ENCODE peak calls at places on chromosomes 1 and 21, in four cellular contexts. One of them, this sample, is unnamed.
A peak's percentile ranks its signal among the peaks of the same experiment; 100 is the strongest.

GRCh38 chr1:8510041-8510823 is 192.3 kb downstream of the SLC45A1 start:
- DNase-seq in psoas muscle: no peak
- DNase-seq in cardiac muscle cell: no peak
- DNase-seq in NCI-H460: no peak
- DNase-seq in this sample: no peak

GRCh38 chr1:53656916-53657170 is 82.1 kb downstream of the GLIS1 start:
- DNase-seq in psoas muscle: no peak
- DNase-seq in cardiac muscle cell: no peak
- DNase-seq in NCI-H460: no peak
- DNase-seq in this sample: no peak

GRCh38 chr1:23897083-23897482 is 16.1 kb downstream of the CNR2 start:
- DNase-seq in psoas muscle: no peak
- DNase-seq in cardiac muscle cell: no peak
- DNase-seq in NCI-H460: no peak
- DNase-seq in this sample: no peak

GRCh38 chr21:45363921-45364463 is 41.0 kb upstream of the COL18A1 start:
- DNase-seq in psoas muscle: peak; percentile 87
- DNase-seq in cardiac muscle cell: no peak
- DNase-seq in NCI-H460: peak; percentile 63
- DNase-seq in this sample: peak; percentile 89

GRCh38 chr1:3651011-3651938 is 1.0 kb upstream of the TP73 start:
- DNase-seq in psoas muscle: no peak
- DNase-seq in cardiac muscle cell: no peak
- DNase-seq in NCI-H460: no peak
- DNase-seq in this sample: peak; percentile 37

GRCh38 chr1:22816803-22817202 is 106.2 kb downstream of the EPHB2 start:
- DNase-seq in psoas muscle: peak; percentile 28
- DNase-seq in cardiac muscle cell: no peak
- DNase-seq in NCI-H460: no peak
- DNase-seq in this sample: no peak

GRCh38 chr1:22291057-22291456 is 148.2 kb upstream of the WNT4 start:
- DNase-seq in psoas muscle: no peak
- DNase-seq in cardiac muscle cell: no peak
- DNase-seq in NCI-H460: no peak
- DNase-seq in this sample: no peak

GRCh38 chr1:185720633-185721272 is 13.4 kb upstream of the HMCN1 start:
- DNase-seq in psoas muscle: no peak
- DNase-seq in cardiac muscle cell: peak; percentile 46
- DNase-seq in NCI-H460: peak; percentile 48
- DNase-seq in this sample: no peak

GRCh38 chr1:244241438-244241837 is 190.4 kb downstream of the ZBTB18 start:
- DNase-seq in psoas muscle: no peak
- DNase-seq in cardiac muscle cell: no peak
- DNase-seq in NCI-H460: no peak
- DNase-seq in this sample: no peak

GRCh38 chr1:1915911-1916835 is 1.1 kb downstream of the CALML6 start:
- DNase-seq in psoas muscle: peak; percentile 56
- DNase-seq in cardiac muscle cell: no peak
- DNase-seq in NCI-H460: no peak
- DNase-seq in this sample: no peak

GRCh38 chr1:158035976-158036583 is 42.6 kb downstream of the KIRREL1 start:
- DNase-seq in psoas muscle: no peak
- DNase-seq in cardiac muscle cell: peak; percentile 64
- DNase-seq in NCI-H460: peak; percentile 60
- DNase-seq in this sample: no peak

GRCh38 chr1:117341123-117341522 is 26.1 kb upstream of the MAN1A2 start:
- DNase-seq in psoas muscle: no peak
- DNase-seq in cardiac muscle cell: no peak
- DNase-seq in NCI-H460: no peak
- DNase-seq in this sample: no peak

GRCh38 chr1:232968965-232969364 is 18.6 kb downstream of the NTPCR start:
- DNase-seq in psoas muscle: peak; percentile 89
- DNase-seq in cardiac muscle cell: no peak
- DNase-seq in NCI-H460: no peak
- DNase-seq in this sample: peak; percentile 75

GRCh38 chr1:81948495-81948894 is 147.8 kb downstream of the ADGRL2 start:
- DNase-seq in psoas muscle: no peak
- DNase-seq in cardiac muscle cell: no peak
- DNase-seq in NCI-H460: no peak
- DNase-seq in this sample: no peak

GRCh38 chr21:32347887-32348450 is 44.8 kb downstream of the URB1 start:
- DNase-seq in psoas muscle: no peak
- DNase-seq in cardiac muscle cell: no peak
- DNase-seq in NCI-H460: no peak
- DNase-seq in this sample: no peak

GRCh38 chr1:63152572-63152971 is 169.8 kb upstream of the FOXD3 start:
- DNase-seq in psoas muscle: no peak
- DNase-seq in cardiac muscle cell: no peak
- DNase-seq in NCI-H460: no peak
- DNase-seq in this sample: no peak

GRCh38 chr1:20440785-20441200 is 45.2 kb downstream of the CAMK2N1 start:
- DNase-seq in psoas muscle: no peak
- DNase-seq in cardiac muscle cell: peak; percentile 18
- DNase-seq in NCI-H460: peak; percentile 21
- DNase-seq in this sample: peak; percentile 45

GRCh38 chr1:231327617-231328016 is 10.0 kb downstream of the EXOC8 start:
- DNase-seq in psoas muscle: no peak
- DNase-seq in cardiac muscle cell: no peak
- DNase-seq in NCI-H460: no peak
- DNase-seq in this sample: no peak

GRCh38 chr21:45631540-45631939 is 12.0 kb upstream of the PCBP3 start:
- DNase-seq in psoas muscle: no peak
- DNase-seq in cardiac muscle cell: no peak
- DNase-seq in NCI-H460: no peak
- DNase-seq in this sample: no peak

GRCh38 chr1:24911651-24912144 is 18.4 kb downstream of the RUNX3 start:
- DNase-seq in psoas muscle: peak; percentile 21
- DNase-seq in cardiac muscle cell: no peak
- DNase-seq in NCI-H460: no peak
- DNase-seq in this sample: no peak

GRCh38 chr1:166975361-166976129 is at the start of gene ILDR2:
- DNase-seq in psoas muscle: peak; percentile 66
- DNase-seq in cardiac muscle cell: peak; percentile 73
- DNase-seq in NCI-H460: peak; percentile 15
- DNase-seq in this sample: peak; percentile 64

GRCh38 chr1:192225266-192225665 is 67.0 kb downstream of the RGS18 start:
- DNase-seq in psoas muscle: no peak
- DNase-seq in cardiac muscle cell: no peak
- DNase-seq in NCI-H460: no peak
- DNase-seq in this sample: no peak

GRCh38 chr1:186272486-186272885 is 102.6 kb downstream of the TPR start:
- DNase-seq in psoas muscle: no peak
- DNase-seq in cardiac muscle cell: no peak
- DNase-seq in NCI-H460: no peak
- DNase-seq in this sample: no peak

GRCh38 chr21:21715286-21715969 is 717.2 kb downstream of the NCAM2 start:
- DNase-seq in psoas muscle: no peak
- DNase-seq in cardiac muscle cell: no peak
- DNase-seq in NCI-H460: no peak
- DNase-seq in this sample: no peak

GRCh38 chr1:228401782-228402637 is 4.6 kb downstream of the TRIM11 start:
- DNase-seq in psoas muscle: no peak
- DNase-seq in cardiac muscle cell: no peak
- DNase-seq in NCI-H460: no peak
- DNase-seq in this sample: no peak

GRCh38 chr1:27007909-27008582 is 4.6 kb downstream of the TENT5B start:
- DNase-seq in psoas muscle: no peak
- DNase-seq in cardiac muscle cell: no peak
- DNase-seq in NCI-H460: no peak
- DNase-seq in this sample: no peak

GRCh38 chr1:21896652-21897532 is 40.2 kb downstream of the HSPG2 start:
- DNase-seq in psoas muscle: peak; percentile 93
- DNase-seq in cardiac muscle cell: peak; percentile 53
- DNase-seq in NCI-H460: no peak
- DNase-seq in this sample: peak; percentile 91

GRCh38 chr1:86409416-86410021 is 13.4 kb upstream of the ODF2L start:
- DNase-seq in psoas muscle: no peak
- DNase-seq in cardiac muscle cell: no peak
- DNase-seq in NCI-H460: no peak
- DNase-seq in this sample: no peak

GRCh38 chr1:41404308-41404755 is 43.1 kb downstream of the FOXO6 start:
- DNase-seq in psoas muscle: no peak
- DNase-seq in cardiac muscle cell: peak; percentile 56
- DNase-seq in NCI-H460: no peak
- DNase-seq in this sample: peak; percentile 66

GRCh38 chr1:111511362-111511761 is 7.9 kb upstream of the ADORA3 start:
- DNase-seq in psoas muscle: no peak
- DNase-seq in cardiac muscle cell: no peak
- DNase-seq in NCI-H460: no peak
- DNase-seq in this sample: no peak

GRCh38 chr1:227887697-227888403 is 59.9 kb downstream of the WNT9A start:
- DNase-seq in psoas muscle: peak; percentile 77
- DNase-seq in cardiac muscle cell: no peak
- DNase-seq in NCI-H460: no peak
- DNase-seq in this sample: peak; percentile 87

GRCh38 chr1:167654975-167655575 is 25.0 kb downstream of the RCSD1 start:
- DNase-seq in psoas muscle: no peak
- DNase-seq in cardiac muscle cell: no peak
- DNase-seq in NCI-H460: no peak
- DNase-seq in this sample: no peak

GRCh38 chr1:94746635-94747525 is 73.3 kb upstream of the SLC44A3 start:
- DNase-seq in psoas muscle: peak; percentile 77
- DNase-seq in cardiac muscle cell: no peak
- DNase-seq in NCI-H460: no peak
- DNase-seq in this sample: peak; percentile 54

GRCh38 chr1:185488673-185489311 is 171.7 kb upstream of the IVNS1ABP start:
- DNase-seq in psoas muscle: no peak
- DNase-seq in cardiac muscle cell: no peak
- DNase-seq in NCI-H460: no peak
- DNase-seq in this sample: peak; percentile 50

GRCh38 chr1:6378096-6378746 is 15.3 kb downstream of the ACOT7 start:
- DNase-seq in psoas muscle: no peak
- DNase-seq in cardiac muscle cell: no peak
- DNase-seq in NCI-H460: no peak
- DNase-seq in this sample: no peak

This sample was measured in Right ventricle myocardium superior.